ENCODE peak calls at places on chromosomes 13 and 19, in seven cellular contexts. O, M, U, Q, N, F and H are unnamed samples.

GRCh38 chr13:75073791-75074190 is 408.2 kb downstream of the TBC1D4 start:
- DNase-seq in O (no peak), M (no peak), U (no peak), Q (no peak), N (no peak), F (no peak), H (no peak)

GRCh38 chr19:12828494-12828893 is 5.9 kb downstream of the RTBDN start:
- DNase-seq in O (no peak), M (peak), U (peak), Q (peak), N (no peak), F (no peak), H (no peak)

GRCh38 chr13:91817250-91817649 is 418.8 kb downstream of the GPC5 start:
- DNase-seq in O (no peak), M (peak), U (peak), Q (no peak), N (no peak), F (peak), H (peak)

GRCh38 chr13:41352935-41353801 is 42.1 kb downstream of the NAA16 start:
- DNase-seq in O (no peak), M (peak), U (no peak), Q (peak), N (peak), F (peak), H (peak)

GRCh38 chr13:36173923-36174322 is 40.4 kb downstream of the SOHLH2 start:
- DNase-seq in O (no peak), M (no peak), U (no peak), Q (no peak), N (no peak), F (no peak), H (no peak)

GRCh38 chr19:7213628-7214328 is 80.4 kb downstream of the INSR start:
- DNase-seq in O (no peak), M (no peak), U (no peak), Q (no peak), N (no peak), F (no peak), H (no peak)

GRCh38 chr13:111066544-111066943 is 48.6 kb upstream of the ARHGEF7 start:
- DNase-seq in O (no peak), M (no peak), U (no peak), Q (peak), N (no peak), F (no peak), H (no peak)

GRCh38 chr13:26646603-26647002 is 89.1 kb downstream of the WASF3 start:
- DNase-seq in O (no peak), M (no peak), U (no peak), Q (no peak), N (no peak), F (no peak), H (no peak)

GRCh38 chr19:23415034-23415433 is 19.8 kb upstream of the ZNF91 start:
- DNase-seq in O (no peak), M (no peak), U (no peak), Q (no peak), N (no peak), F (no peak), H (no peak)

GRCh38 chr19:45824531-45825262 is 9.6 kb upstream of the RSPH6A start:
- DNase-seq in O (no peak), M (no peak), U (no peak), Q (no peak), N (no peak), F (no peak), H (no peak)

GRCh38 chr13:27636624-27637288 is 15.1 kb downstream of the POLR1D start:
- DNase-seq in O (no peak), M (no peak), U (peak), Q (no peak), N (peak), F (peak), H (no peak)

GRCh38 chr19:18291590-18292459 is 10.4 kb upstream of the JUND start:
- DNase-seq in O (peak), M (peak), U (peak), Q (peak), N (peak), F (peak), H (no peak)

GRCh38 chr19:15672580-15673175 is at the start of gene CYP4F12:
- DNase-seq in O (peak), M (peak), U (no peak), Q (no peak), N (peak), F (no peak), H (peak)

GRCh38 chr13:22837980-22838615 is 342.7 kb upstream of the SGCG start:
- DNase-seq in O (no peak), M (no peak), U (no peak), Q (peak), N (no peak), F (no peak), H (no peak)